ENCODE peak calls at places on chromosome 1, in five cellular contexts. X, D, Q, V and I are unnamed samples. For H3K9me3, the result is how much of the 10 kb centered on the place peaks cover.

GRCh38 chr1:220803401-220804201 is 16.9 kb downstream of the MTARC1 start:
- DNase-seq in D (peak), Q (no peak), V (peak), X (peak), I (peak)

GRCh38 chr1:162111572-162111971 is 42.1 kb downstream of the NOS1AP start:
- DNase-seq in V (no peak), Q (no peak), X (no peak), D (no peak), I (no peak)

GRCh38 chr1:224684920-224685547 is 68.9 kb downstream of the CNIH3 start:
- DNase-seq in Q (no peak), D (no peak), V (no peak), X (no peak), I (no peak)

GRCh38 chr1:150808851-150809250 is 791 bp upstream of the CTSK start:
- DNase-seq in V (no peak), D (no peak), X (no peak), Q (no peak), I (no peak)

GRCh38 chr1:115400891-115401290 is 62.8 kb upstream of the NGF start:
- DNase-seq in V (no peak), X (no peak), D (no peak), Q (no peak), I (no peak)

GRCh38 chr1:24108334-24109165 is 3.4 kb downstream of the MYOM3 start:
- DNase-seq in X (peak), Q (no peak), V (peak), D (no peak), I (peak)

GRCh38 chr1:192698731-192699130 is 62.8 kb downstream of the RGS13 start:
- DNase-seq in Q (no peak), V (no peak), D (no peak), X (no peak), I (no peak)

GRCh38 chr1:150322310-150322709 is 977 bp downstream of the PRPF3 start:
- DNase-seq in D (no peak), V (no peak), X (peak), Q (no peak), I (peak)

GRCh38 chr1:206921772-206922265 is at the start of gene FCMR:
- DNase-seq in D (no peak), V (no peak), Q (peak), X (no peak), I (no peak)

GRCh38 chr1:178266619-178267066 is 172.7 kb downstream of the RASAL2 start:
- DNase-seq in X (no peak), V (peak), Q (no peak), D (no peak), I (no peak)

DNA sequence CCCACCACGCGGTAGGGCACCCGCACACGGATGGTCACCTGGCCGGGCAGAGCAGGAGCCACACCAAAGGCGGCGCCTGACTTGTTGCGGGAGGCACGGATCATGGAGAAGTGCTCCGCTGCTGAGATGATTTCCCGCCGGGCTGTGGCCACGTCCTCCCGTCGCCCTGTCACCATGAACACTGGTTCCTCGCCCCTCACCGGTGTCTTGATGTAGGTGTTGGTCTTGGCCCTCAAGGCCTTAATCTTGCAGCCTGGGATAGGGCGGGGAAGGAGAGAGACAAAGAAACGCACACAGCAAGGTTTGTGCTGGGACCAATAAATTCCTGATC is 4.9 kb downstream of the MEX3A start:
- DNase-seq in X (no peak), V (no peak), Q (no peak), D (no peak), I (no peak)
- TF ChIP-seq RFX5 in X (no peak), V (no peak), Q (no peak), D (no peak), I (no peak)

DNA sequence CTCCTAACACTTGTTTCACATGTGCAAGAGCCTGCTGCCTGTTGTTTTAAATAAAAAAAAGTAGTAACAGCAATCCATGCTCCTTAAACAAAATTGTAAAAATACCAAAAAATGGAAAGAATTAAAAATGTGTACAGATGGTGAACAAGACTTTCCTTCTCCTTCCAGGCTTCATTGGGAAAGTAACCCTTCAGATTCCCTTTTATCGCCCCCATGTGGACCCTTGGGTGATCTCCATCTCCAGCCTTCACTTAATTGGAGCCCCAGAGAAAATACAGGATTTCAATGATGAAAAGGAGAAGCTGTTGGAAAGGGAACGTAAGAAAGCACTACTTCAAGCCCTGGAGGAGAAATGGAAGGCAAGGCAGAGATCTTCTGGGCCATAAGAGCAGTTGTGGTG is 14.2 kb downstream of the VPS13D start:
- DNase-seq in D (peak), Q (no peak), X (peak), V (peak), I (no peak)
- TF ChIP-seq RCOR1 in D (no peak), Q (no peak), X (no peak), V (no peak), I (no peak)

GRCh38 chr1:81044708-81045107 is 756.0 kb upstream of the ADGRL2 start:
- DNase-seq in Q (no peak), V (no peak), X (no peak), D (no peak), I (peak)

GRCh38 chr1:81042225-81042624 is 758.5 kb upstream of the ADGRL2 start:
- DNase-seq in X (no peak), V (no peak), D (no peak), Q (no peak), I (no peak)
- H3K9me3 ChIP-seq in X (under half), V (under half), D (under half), Q (under half), I (under half)

DNA sequence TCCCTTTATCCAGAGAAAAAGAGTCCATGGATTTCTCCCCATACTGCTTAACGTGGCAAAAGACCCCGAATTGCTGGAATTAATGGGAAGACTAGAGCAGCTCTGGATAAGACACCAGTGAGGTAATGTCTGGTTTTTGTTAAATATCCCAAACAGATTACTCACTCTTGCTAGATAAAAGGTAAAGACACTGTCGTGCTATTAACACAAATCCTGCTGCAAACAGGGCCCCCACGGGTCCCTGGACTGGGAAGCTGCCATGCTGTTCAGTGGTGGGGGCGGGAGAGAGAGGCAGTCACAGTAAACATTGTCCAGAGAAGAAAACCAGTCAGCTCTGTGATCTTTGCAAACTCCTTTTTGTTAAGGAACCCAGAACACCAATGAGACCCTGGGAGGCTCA is 15.2 kb upstream of the SRP9 start:
- DNase-seq in V (no peak), Q (no peak), D (no peak), X (peak), I (peak)
- TF ChIP-seq RFX5 in V (no peak), Q (no peak), D (no peak), X (no peak), I (no peak)